ENCODE peak calls at places on chromosomes 6 and 20, in seven cellular contexts. I is transverse colon, K is GM23338, Y is GM12892, B is endothelial cell of umbilical vein, A is HL-60, V is HepG2. X is an unnamed sample.

GRCh38 chr6:87832025-87832825 is 130.2 kb upstream of the AKIRIN2 start:
- DNase-seq in V (no peak), Y (no peak), I (no peak), K (peak), A (no peak), B (peak), X (no peak)

GRCh38 chr6:15332441-15332840 is 86.6 kb downstream of the JARID2 start:
- DNase-seq in K (no peak), V (no peak), B (no peak), A (no peak), I (no peak), Y (no peak), X (no peak)

GRCh38 chr6:158050955-158051354 is 69.3 kb downstream of the SYNJ2 start:
- DNase-seq in K (no peak), V (no peak), Y (no peak), B (no peak), A (no peak), I (no peak), X (no peak)

GRCh38 chr6:137056121-137056880 is 11.5 kb upstream of the IL20RA start:
- DNase-seq in V (no peak), K (no peak), I (no peak), Y (no peak), A (no peak), B (no peak), X (no peak)

GRCh38 chr20:61953037-61953788 is 112.5 kb downstream of the TAF4 start:
- DNase-seq in I (no peak), B (no peak), A (no peak), V (no peak), Y (no peak), K (no peak), X (no peak)

GRCh38 chr20:19691125-19691524 is 66.9 kb upstream of the RIN2 start:
- DNase-seq in B (no peak), V (no peak), K (no peak), Y (no peak), I (no peak), A (no peak), X (no peak)

GRCh38 chr6:1636272-1636825 is 26.6 kb downstream of the FOXC1 start:
- DNase-seq in A (no peak), I (no peak), V (no peak), B (no peak), K (no peak), Y (no peak), X (no peak)

GRCh38 chr6:97097068-97098047 is 172.8 kb downstream of the KLHL32 start:
- DNase-seq in V (no peak), Y (no peak), I (no peak), B (peak), K (no peak), A (no peak), X (no peak)

GRCh38 chr6:79250107-79250514 is 15.6 kb upstream of the HMGN3 start:
- DNase-seq in Y (no peak), K (peak), B (no peak), I (no peak), A (no peak), V (peak), X (no peak)

GRCh38 chr6:142885182-142885867 is 59.7 kb downstream of the HIVEP2 start:
- DNase-seq in I (peak), Y (no peak), K (peak), V (peak), A (no peak), B (peak), X (no peak)

GRCh38 chr6:112626468-112627082 is 279.4 kb downstream of the RFPL4B start:
- DNase-seq in A (no peak), I (no peak), Y (no peak), V (peak), B (no peak), K (no peak), X (no peak)

GRCh38 chr20:43409041-43409913 is 48.4 kb upstream of the SRSF6 start:
- DNase-seq in Y (no peak), I (no peak), V (peak), A (peak), K (peak), B (peak), X (no peak)

GRCh38 chr6:132130530-132131298 is 179.5 kb upstream of the CCN2 start:
- DNase-seq in Y (no peak), A (no peak), B (peak), K (no peak), I (peak), V (no peak), X (no peak)
- TF ChIP-seq POLR2AphosphoS5 in Y (no peak), A (no peak), B (peak), K (no peak), I (peak), V (no peak), X (no peak)

GRCh38 chr6:39203804-39204495 is 25.3 kb downstream of the KCNK5 start:
- DNase-seq in I (peak), B (no peak), V (no peak), Y (no peak), K (peak), A (no peak), X (no peak)
- TF ChIP-seq POLR2AphosphoS5 in I (peak), B (no peak), V (no peak), Y (no peak), K (no peak), A (no peak), X (no peak)

GRCh38 chr20:40991181-40991889 is 37.3 kb upstream of the TOP1 start:
- DNase-seq in I (peak), V (no peak), A (peak), K (no peak), Y (peak), B (peak), X (peak)
- TF ChIP-seq POLR2AphosphoS5 in I (peak), V (no peak), A (peak), K (no peak), Y (peak), B (no peak), X (peak)

GRCh38 chr6:132820629-132821381 is 6.4 kb downstream of the RPS12 start:
- DNase-seq in A (no peak), K (peak), B (peak), Y (no peak), I (no peak), V (peak), X (no peak)
- TF ChIP-seq POLR2AphosphoS5 in A (peak), K (peak), B (no peak), Y (peak), I (no peak), V (peak), X (peak)

GRCh38 chr6:105136433-105137350 is 43.1 kb downstream of the POPDC3 start:
- DNase-seq in B (peak), V (no peak), Y (peak), K (peak), A (no peak), I (peak), X (peak)
- TF ChIP-seq POLR2AphosphoS5 in B (peak), V (no peak), Y (no peak), K (peak), A (no peak), I (no peak), X (no peak)

DNA sequence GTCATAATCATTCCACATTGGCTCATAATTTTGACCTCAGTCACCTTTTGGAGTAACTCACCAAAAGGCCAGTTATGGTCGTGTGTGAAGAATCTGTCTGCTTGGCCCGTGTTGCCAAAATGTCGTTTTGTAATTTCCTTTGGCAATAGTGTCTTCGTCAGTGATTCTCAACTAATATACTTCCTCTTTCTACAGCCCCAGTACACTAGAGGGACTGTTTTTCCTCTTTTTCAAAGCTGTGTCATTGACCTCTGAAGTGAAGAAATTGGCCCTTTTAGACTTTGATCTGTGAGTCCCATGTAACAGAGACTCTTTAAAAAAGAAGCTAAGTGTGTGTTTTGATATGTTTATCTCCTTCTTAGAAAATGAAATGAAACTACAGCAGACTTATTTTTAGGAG is 5.2 kb downstream of the FOXO3 start:
- DNase-seq in I (peak), V (peak), Y (no peak), K (no peak), B (peak), A (peak), X (no peak)
- TF ChIP-seq POLR2AphosphoS5 in I (peak), V (no peak), Y (no peak), K (no peak), B (no peak), A (no peak), X (no peak)

GRCh38 chr20:49399329-49399728 is 83.1 kb downstream of the KCNB1 start:
- DNase-seq in Y (no peak), V (no peak), K (no peak), A (no peak), B (no peak), I (no peak), X (no peak)

GRCh38 chr20:49396230-49396629 is 86.2 kb downstream of the KCNB1 start:
- DNase-seq in B (no peak), A (no peak), V (no peak), Y (no peak), K (no peak), I (no peak), X (no peak)

GRCh38 chr20:49395659-49396058 is 86.8 kb downstream of the KCNB1 start:
- DNase-seq in Y (no peak), K (no peak), V (no peak), B (no peak), I (no peak), A (no peak), X (no peak)

GRCh38 chr20:49398401-49399144 is 83.9 kb downstream of the KCNB1 start:
- DNase-seq in V (no peak), Y (no peak), I (no peak), A (no peak), B (no peak), K (no peak), X (no peak)

DNA sequence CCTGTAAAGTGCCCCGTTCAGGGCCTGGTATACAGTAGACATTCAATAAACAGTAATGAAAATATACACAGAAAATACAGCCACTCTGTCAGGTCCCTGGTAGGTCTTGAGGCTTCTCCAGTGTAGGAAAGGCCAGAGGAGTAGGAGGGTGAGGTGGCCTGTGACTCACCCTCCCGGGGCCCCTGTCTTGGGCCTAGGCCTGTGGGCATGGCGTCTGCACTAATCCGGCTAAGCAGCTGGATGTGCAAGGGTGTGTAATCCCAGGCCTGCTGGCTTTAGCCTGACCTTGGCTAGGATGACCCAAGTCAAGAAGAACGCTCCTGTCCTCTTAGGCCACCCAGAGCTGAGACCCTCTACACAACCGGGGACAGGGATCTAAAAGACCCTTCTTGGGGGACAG is 84.9 kb downstream of the KCNB1 start:
- DNase-seq in B (no peak), K (no peak), V (no peak), A (no peak), I (no peak), Y (no peak), X (no peak)
- TF ChIP-seq POLR2AphosphoS5 in B (no peak), K (no peak), V (no peak), A (no peak), I (no peak), Y (no peak), X (no peak)

GRCh38 chr6:166156942-166157341 is 10.7 kb downstream of the TBXT start:
- DNase-seq in V (peak), Y (no peak), K (peak), A (no peak), I (no peak), B (no peak), X (no peak)

GRCh38 chr6:166152660-166153059 is 15.0 kb downstream of the TBXT start:
- DNase-seq in Y (no peak), B (no peak), A (no peak), I (no peak), K (no peak), V (no peak), X (no peak)

GRCh38 chr6:166151798-166152197 is 15.9 kb downstream of the TBXT start:
- DNase-seq in I (no peak), V (no peak), A (no peak), B (no peak), K (no peak), Y (no peak), X (no peak)
- TF ChIP-seq POLR2AphosphoS5 in I (no peak), V (no peak), A (no peak), B (no peak), K (no peak), Y (no peak), X (no peak)

X was measured in GM12891.